ENCODE peak calls at places on chromosome 15, in nine cellular contexts. Q is endothelial cell; D is stimulated activated CD4-positive, alpha-beta T cell treated with anti-CD3 and anti-CD28 coated beads, Interleukin-4, amount 100 ng/mL, for 1 hour; V is PC-3; N is NCI-H774; Y is T1000; H is heart right ventricle; G is GM13977; C is upper lobe of right lung. O is an unnamed sample.

GRCh38 chr15:96331942-96332853 is 1.7 kb downstream of the NR2F2 start:
- DNase-seq in Y (no peak), N (peak; percentile 28), Q (no peak), C (peak; percentile 80), H (no peak), V (peak; percentile 49), G (peak; percentile 27), D (no peak), O (no peak)

GRCh38 chr15:78726870-78727551 is 84.3 kb downstream of the ADAMTS7 start:
- DNase-seq in V (peak; percentile 48), Q (no peak), C (no peak), G (no peak), D (no peak), N (no peak), H (no peak), Y (no peak), O (no peak)

GRCh38 chr15:57323806-57324589 is 52.3 kb upstream of the CGNL1 start:
- DNase-seq in N (peak; percentile 84), G (no peak), V (peak; percentile 64), Y (peak; percentile 79), C (no peak), D (no peak), Q (no peak), H (no peak), O (no peak)

GRCh38 chr15:25248583-25249235 is 190.1 kb downstream of the UBE3A start:
- DNase-seq in D (no peak), V (no peak), Y (no peak), H (peak; percentile 1), G (no peak), Q (no peak), N (no peak), C (peak; percentile 54), O (no peak)

GRCh38 chr15:39855400-39855799 is 64.7 kb downstream of the GPR176 start:
- DNase-seq in N (no peak), H (peak; percentile 5), V (no peak), D (no peak), C (no peak), Y (no peak), Q (no peak), G (no peak), O (no peak)

GRCh38 chr15:64836023-64836536 is 5.6 kb upstream of the PLEKHO2 start:
- DNase-seq in N (no peak), Y (no peak), D (no peak), C (no peak), V (no peak), H (no peak), G (no peak), Q (no peak), O (no peak)

GRCh38 chr15:43854801-43855200 is 28.0 kb downstream of the WDR76 start:
- DNase-seq in N (no peak), C (no peak), H (no peak), V (no peak), Y (no peak), D (no peak), G (no peak), Q (no peak), O (no peak)

GRCh38 chr15:69815793-69816192 is 281.9 kb downstream of the TLE3 start:
- DNase-seq in Q (no peak), N (no peak), H (no peak), G (no peak), Y (no peak), D (no peak), C (no peak), V (no peak), O (no peak)

GRCh38 chr15:33131880-33132279 is 62.6 kb downstream of the FMN1 start:
- DNase-seq in Q (no peak), D (no peak), V (peak; percentile 77), Y (no peak), N (no peak), G (no peak), C (no peak), H (no peak), O (no peak)

GRCh38 chr15:91302588-91303439 is 202.8 kb downstream of the SV2B start:
- DNase-seq in C (no peak), D (no peak), Q (peak; percentile 37), N (peak; percentile 76), Y (peak; percentile 2), H (peak; percentile 48), G (peak; percentile 72), V (peak; percentile 78), O (peak; percentile 8)